ENCODE peak calls at places on chromosomes 7 and 10, in six cellular contexts. One of them, this sample, is unnamed.

GRCh38 chr7:152850420-152850819 is 90.9 kb downstream of the ACTR3B start:
- DNase-seq in fibroblast of lung: no peak
- DNase-seq in H1: no peak
- DNase-seq in HepG2: no peak
- DNase-seq in K562: no peak
- DNase-seq in IMR-90: no peak
- DNase-seq in this sample: no peak

GRCh38 chr7:34158754-34159153 is 253.4 kb downstream of the BMPER start:
- DNase-seq in K562: peak; percentile 0
- DNase-seq in H1: peak; percentile 15
- DNase-seq in fibroblast of lung: no peak
- DNase-seq in HepG2: peak; percentile 8
- DNase-seq in IMR-90: peak; percentile 15
- DNase-seq in this sample: peak; percentile 83

GRCh38 chr7:152074673-152075072 is 49.2 kb downstream of the GALNT11 start:
- DNase-seq in HepG2: peak; percentile 13
- DNase-seq in K562: no peak
- DNase-seq in fibroblast of lung: no peak
- DNase-seq in H1: no peak
- DNase-seq in IMR-90: no peak
- DNase-seq in this sample: no peak

GRCh38 chr10:104032144-104032775 is 53.4 kb downstream of the COL17A1 start:
- DNase-seq in fibroblast of lung: no peak
- DNase-seq in HepG2: no peak
- DNase-seq in H1: no peak
- DNase-seq in IMR-90: no peak
- DNase-seq in K562: no peak
- DNase-seq in this sample: peak; percentile 69

GRCh38 chr7:155426543-155427410 is 31.2 kb upstream of the EN2 start:
- DNase-seq in IMR-90: no peak
- DNase-seq in K562: no peak
- DNase-seq in H1: no peak
- DNase-seq in fibroblast of lung: peak; percentile 2
- DNase-seq in HepG2: no peak
- DNase-seq in this sample: no peak

GRCh38 chr7:32516551-32517082 is 21.3 kb downstream of the AVL9 start:
- DNase-seq in H1: no peak
- DNase-seq in K562: no peak
- DNase-seq in IMR-90: no peak
- DNase-seq in HepG2: no peak
- DNase-seq in fibroblast of lung: peak; percentile 69
- DNase-seq in this sample: no peak

GRCh38 chr10:96585726-96586418 is 940 bp downstream of the TM9SF3 start:
- DNase-seq in H1: no peak
- DNase-seq in HepG2: no peak
- DNase-seq in fibroblast of lung: no peak
- DNase-seq in K562: no peak
- DNase-seq in IMR-90: peak; percentile 7
- DNase-seq in this sample: no peak

GRCh38 chr7:18177815-18178660 is 150.4 kb upstream of the PRPS1L1 start:
- DNase-seq in fibroblast of lung: peak; percentile 81
- DNase-seq in HepG2: peak; percentile 48
- DNase-seq in K562: peak; percentile 88
- DNase-seq in IMR-90: no peak
- DNase-seq in H1: no peak
- DNase-seq in this sample: peak; percentile 57

GRCh38 chr7:156472267-156472666 is 168.3 kb upstream of the RNF32 start:
- DNase-seq in fibroblast of lung: no peak
- DNase-seq in H1: no peak
- DNase-seq in HepG2: no peak
- DNase-seq in IMR-90: no peak
- DNase-seq in K562: no peak
- DNase-seq in this sample: no peak

GRCh38 chr10:49539320-49539885 is 482 bp upstream of the ERCC6 start:
- DNase-seq in H1: no peak
- DNase-seq in fibroblast of lung: peak; percentile 58
- DNase-seq in IMR-90: peak; percentile 52
- DNase-seq in K562: peak; percentile 71
- DNase-seq in HepG2: peak; percentile 24
- DNase-seq in this sample: peak; percentile 73

GRCh38 chr7:155297517-155298287 is at the start of gene INSIG1:
- DNase-seq in HepG2: no peak
- DNase-seq in H1: peak; percentile 71
- DNase-seq in IMR-90: peak; percentile 92
- DNase-seq in K562: peak; percentile 97
- DNase-seq in fibroblast of lung: peak; percentile 89
- DNase-seq in this sample: peak; percentile 96

GRCh38 chr7:93053209-93053945 is 64.4 kb downstream of the SAMD9 start:
- DNase-seq in H1: no peak
- DNase-seq in IMR-90: no peak
- DNase-seq in fibroblast of lung: no peak
- DNase-seq in K562: peak; percentile 58
- DNase-seq in HepG2: no peak
- DNase-seq in this sample: no peak

GRCh38 chr10:100505164-100505563 is 14.5 kb downstream of the SEC31B start:
- DNase-seq in H1: no peak
- DNase-seq in fibroblast of lung: no peak
- DNase-seq in K562: no peak
- DNase-seq in HepG2: no peak
- DNase-seq in IMR-90: no peak
- DNase-seq in this sample: no peak

GRCh38 chr10:100509241-100509640 is 10.4 kb downstream of the SEC31B start:
- DNase-seq in IMR-90: no peak
- DNase-seq in HepG2: no peak
- DNase-seq in fibroblast of lung: no peak
- DNase-seq in K562: no peak
- DNase-seq in H1: no peak
- DNase-seq in this sample: no peak

GRCh38 chr10:100506596-100507356 is 12.9 kb downstream of the SEC31B start:
- DNase-seq in K562: no peak
- DNase-seq in HepG2: no peak
- DNase-seq in fibroblast of lung: peak; percentile 70
- DNase-seq in IMR-90: peak; percentile 86
- DNase-seq in H1: no peak
- DNase-seq in this sample: no peak

GRCh38 chr10:100508691-100509150 is 10.9 kb downstream of the SEC31B start:
- DNase-seq in K562: peak; percentile 64
- DNase-seq in fibroblast of lung: peak; percentile 52
- DNase-seq in IMR-90: peak; percentile 66
- DNase-seq in H1: no peak
- DNase-seq in HepG2: peak; percentile 56
- DNase-seq in this sample: peak; percentile 76

GRCh38 chr10:100507357-100507732 is 12.3 kb downstream of the SEC31B start:
- DNase-seq in HepG2: no peak
- DNase-seq in K562: no peak
- DNase-seq in fibroblast of lung: no peak
- DNase-seq in H1: no peak
- DNase-seq in IMR-90: no peak
- DNase-seq in this sample: no peak
- H3K4me1 ChIP-seq in HepG2: peaks cover 8% of the 10 kb centered on the region
- H3K4me1 ChIP-seq in K562: peaks cover 4% of the 10 kb centered on the region
- H3K4me1 ChIP-seq in fibroblast of lung: no peaks in the 10 kb centered on the region
- H3K4me1 ChIP-seq in H1: no peaks in the 10 kb centered on the region
- H3K4me1 ChIP-seq in IMR-90: no peaks in the 10 kb centered on the region
- H3K4me1 ChIP-seq in this sample: no peaks in the 10 kb centered on the region

DNA sequence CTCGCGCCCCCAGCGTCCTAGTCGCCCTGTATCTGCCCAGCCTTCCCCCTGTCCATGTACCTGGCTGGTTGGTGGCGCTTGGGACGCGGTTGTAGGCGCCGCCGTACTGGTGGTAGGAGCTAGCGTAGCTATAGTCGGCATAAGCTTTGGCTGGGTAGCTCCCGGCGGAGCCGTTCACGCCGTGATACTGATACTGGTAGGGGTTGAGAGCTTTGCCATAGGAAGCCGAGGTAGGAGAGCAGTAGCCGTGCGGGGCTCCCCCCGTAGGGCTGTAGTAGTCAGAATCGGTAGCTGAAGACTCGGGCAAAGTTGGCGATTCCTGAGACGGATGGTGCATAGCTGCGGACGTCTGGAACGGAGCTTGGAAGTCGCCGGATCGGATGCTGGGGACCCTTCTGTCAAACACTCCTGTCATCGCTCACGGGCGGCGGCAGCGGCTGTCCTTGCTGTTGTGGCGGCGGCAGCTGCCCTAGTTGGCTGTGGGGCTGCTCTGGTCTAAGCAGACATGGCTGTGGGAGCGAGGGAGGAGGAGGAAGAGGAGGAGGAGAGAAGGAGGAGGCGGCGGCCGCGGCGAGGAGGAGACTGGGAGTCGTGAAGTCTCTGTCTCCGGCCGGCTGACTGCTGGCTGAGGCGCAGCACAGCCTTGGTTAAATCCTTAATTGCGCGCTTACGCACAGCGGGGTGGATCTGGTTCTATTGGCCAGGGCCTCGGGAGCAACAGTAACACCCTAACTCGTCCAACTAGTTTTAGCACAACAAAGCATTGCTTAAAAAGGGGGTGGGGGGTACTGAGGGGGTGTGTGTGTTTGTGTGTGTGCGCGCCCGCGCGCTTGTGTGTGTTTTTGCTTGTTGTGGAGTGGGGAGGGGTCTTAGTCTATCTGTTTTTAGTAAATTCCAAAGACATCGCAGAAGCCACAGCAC is at the start of gene DLX5:
- DNase-seq in HepG2: peak; percentile 18
- DNase-seq in H1: no peak
- DNase-seq in IMR-90: peak; percentile 6
- DNase-seq in fibroblast of lung: peak; percentile 15
- DNase-seq in K562: no peak
- DNase-seq in this sample: peak; percentile 94
- H3K9ac ChIP-seq in HepG2: no peak within 1 kb of the TSS
- H3K9ac ChIP-seq in H1: no peak within 1 kb of the TSS
- H3K9ac ChIP-seq in IMR-90: no peak within 1 kb of the TSS
- H3K9ac ChIP-seq in fibroblast of lung: no peak within 1 kb of the TSS
- H3K9ac ChIP-seq in K562: no peak within 1 kb of the TSS
- H3K9ac ChIP-seq in this sample: no peak within 1 kb of the TSS

GRCh38 chr10:131055437-131055836 is 256.1 kb downstream of the TCERG1L start:
- DNase-seq in IMR-90: no peak
- DNase-seq in fibroblast of lung: no peak
- DNase-seq in HepG2: no peak
- DNase-seq in K562: no peak
- DNase-seq in H1: no peak
- DNase-seq in this sample: no peak
- H3K27me3 ChIP-seq in IMR-90: no peaks in the 10 kb centered on the region
- H3K27me3 ChIP-seq in fibroblast of lung: no peaks in the 10 kb centered on the region
- H3K27me3 ChIP-seq in HepG2: no peaks in the 10 kb centered on the region
- H3K27me3 ChIP-seq in K562: no peaks in the 10 kb centered on the region
- H3K27me3 ChIP-seq in H1: no peaks in the 10 kb centered on the region
- H3K27me3 ChIP-seq in this sample: no peaks in the 10 kb centered on the region

GRCh38 chr7:30232366-30232765 is 52.0 kb upstream of the ZNRF2 start:
- DNase-seq in K562: no peak
- DNase-seq in IMR-90: no peak
- DNase-seq in fibroblast of lung: no peak
- DNase-seq in HepG2: no peak
- DNase-seq in H1: no peak
- DNase-seq in this sample: no peak
- H3K4me1 ChIP-seq in K562: no peaks in the 10 kb centered on the region
- H3K4me1 ChIP-seq in IMR-90: no peaks in the 10 kb centered on the region
- H3K4me1 ChIP-seq in fibroblast of lung: no peaks in the 10 kb centered on the region
- H3K4me1 ChIP-seq in HepG2: no peaks in the 10 kb centered on the region
- H3K4me1 ChIP-seq in H1: no peaks in the 10 kb centered on the region
- H3K4me1 ChIP-seq in this sample: no peaks in the 10 kb centered on the region

DNA sequence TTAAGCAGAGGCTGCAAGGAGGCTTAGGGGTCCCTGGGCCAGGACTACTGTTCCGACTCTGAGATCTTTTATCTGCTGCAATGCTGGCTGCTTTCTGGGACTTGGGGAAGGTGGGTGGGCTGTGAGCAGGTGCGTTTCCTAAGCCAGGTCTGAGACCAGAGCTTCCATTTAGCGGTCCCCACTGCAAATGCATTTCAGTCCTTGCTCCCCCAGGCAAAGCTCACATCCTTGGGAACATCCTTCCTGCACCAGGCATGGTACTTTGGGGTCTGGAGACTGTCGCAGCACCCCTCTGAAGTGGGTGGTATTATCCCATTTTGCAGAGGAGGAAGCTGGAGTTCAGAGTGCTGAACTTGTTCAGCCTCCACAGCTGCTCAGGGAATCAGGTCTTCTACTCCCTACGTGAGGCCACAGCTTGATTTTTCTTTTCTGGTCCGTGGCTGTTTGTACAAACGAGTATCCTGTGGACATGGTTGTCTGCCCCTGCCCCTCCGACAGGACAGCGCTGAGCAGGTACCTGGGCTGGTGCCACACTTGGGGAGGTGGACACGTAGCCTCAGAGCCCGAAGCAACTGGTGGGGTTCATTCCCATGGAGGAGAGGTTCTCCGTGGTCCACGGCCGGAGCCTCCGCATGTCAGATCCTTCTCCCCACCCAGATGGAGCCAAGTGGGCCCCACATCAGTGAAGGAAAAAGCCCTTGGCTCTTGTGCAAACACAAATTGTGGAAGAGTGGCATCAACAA is 20.0 kb downstream of the ZMIZ1 start:
- DNase-seq in H1: no peak
- DNase-seq in IMR-90: no peak
- DNase-seq in K562: no peak
- DNase-seq in HepG2: no peak
- DNase-seq in fibroblast of lung: no peak
- DNase-seq in this sample: no peak
- H3K9ac ChIP-seq in H1: no peak overlapping the region
- H3K9ac ChIP-seq in IMR-90: no peak overlapping the region
- H3K9ac ChIP-seq in K562: no peak overlapping the region
- H3K9ac ChIP-seq in HepG2: no peak overlapping the region
- H3K9ac ChIP-seq in fibroblast of lung: no peak overlapping the region
- H3K9ac ChIP-seq in this sample: no peak overlapping the region

DNA sequence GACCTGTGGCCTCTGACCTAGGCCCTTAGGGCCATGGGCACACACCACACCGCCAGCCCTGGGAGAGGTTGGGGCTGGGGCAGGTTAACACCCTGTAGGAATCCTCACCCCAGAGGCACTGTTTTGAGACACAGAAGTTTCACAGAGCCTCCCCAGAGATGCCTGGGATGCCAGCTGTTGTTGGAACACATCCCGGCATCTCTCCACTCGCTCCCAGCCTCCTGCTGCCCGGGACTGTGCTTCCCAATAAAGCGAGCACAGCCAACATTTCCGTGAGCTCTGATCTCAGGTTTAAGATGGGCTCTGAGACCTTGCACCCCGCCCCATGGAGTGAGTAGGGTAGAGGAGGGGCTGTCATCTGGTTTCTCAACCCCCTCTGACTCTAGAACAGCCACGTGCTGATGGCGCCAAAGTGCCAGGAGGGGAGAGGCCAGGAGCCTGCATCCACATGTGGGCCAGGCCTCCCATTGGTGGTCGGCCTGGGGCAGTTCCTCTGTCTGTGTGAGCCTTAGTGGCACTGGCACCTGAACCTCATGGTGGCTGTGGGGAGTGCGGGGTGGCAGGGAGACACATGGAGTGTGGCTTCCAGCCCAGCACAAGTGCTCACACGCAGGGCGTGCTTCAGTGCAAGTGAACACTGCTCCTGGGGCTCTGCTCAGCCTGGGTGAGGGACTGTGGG is 54.7 kb downstream of the RASGEF1A start:
- DNase-seq in K562: no peak
- DNase-seq in IMR-90: no peak
- DNase-seq in H1: no peak
- DNase-seq in HepG2: no peak
- DNase-seq in fibroblast of lung: no peak
- DNase-seq in this sample: no peak
- H3K27me3 ChIP-seq in K562: peaks cover 70% of the 10 kb centered on the region
- H3K27me3 ChIP-seq in IMR-90: peaks cover 32% of the 10 kb centered on the region
- H3K27me3 ChIP-seq in H1: no peaks in the 10 kb centered on the region
- H3K27me3 ChIP-seq in HepG2: peaks cover 9% of the 10 kb centered on the region
- H3K27me3 ChIP-seq in fibroblast of lung: no peaks in the 10 kb centered on the region
- H3K27me3 ChIP-seq in this sample: no peaks in the 10 kb centered on the region